ENCODE peak calls at places on chromosomes 2 and 18, in seven cellular contexts. R is left lung; C is COR-L47; J is EL; G is fibroblast of lung; H is NCI-H2029; Q is naive thymus-derived CD8-positive, alpha-beta T cell. E is an unnamed sample.

GRCh38 chr2:208077286-208077685 is 47.0 kb downstream of the CRYGD start:
- DNase-seq in R (no peak), C (no peak), J (no peak), G (no peak), H (no peak), Q (no peak), E (no peak)

GRCh38 chr2:236371010-236371409 is 106.8 kb upstream of the ASB18 start:
- DNase-seq in R (no peak), C (no peak), J (no peak), G (no peak), H (no peak), Q (no peak), E (no peak)

GRCh38 chr2:240932001-240932723 is 26.0 kb downstream of the CROCC2 start:
- DNase-seq in R (peak), C (no peak), J (no peak), G (no peak), H (no peak), Q (no peak), E (no peak)

GRCh38 chr18:75170916-75171315 is 38.0 kb downstream of the PTGR3 start:
- DNase-seq in R (no peak), C (no peak), J (no peak), G (no peak), H (no peak), Q (no peak), E (no peak)

GRCh38 chr18:46239549-46239948 is 135.4 kb downstream of the HAUS1 start:
- DNase-seq in R (no peak), C (no peak), J (no peak), G (no peak), H (no peak), Q (no peak), E (no peak)

GRCh38 chr2:33437815-33438214 is 38.6 kb upstream of the RASGRP3 start:
- DNase-seq in R (no peak), C (no peak), J (no peak), G (peak), H (no peak), Q (no peak), E (no peak)

GRCh38 chr2:241804326-241805276 is 4.4 kb upstream of the NEU4 start:
- DNase-seq in R (peak), C (no peak), J (no peak), G (no peak), H (no peak), Q (no peak), E (no peak)

GRCh38 chr2:143649226-143649625 is 520.0 kb downstream of the ARHGAP15 start:
- DNase-seq in R (no peak), C (no peak), J (no peak), G (peak), H (no peak), Q (no peak), E (no peak)

GRCh38 chr2:71562518-71562917 is 109.2 kb downstream of the DYSF start:
- DNase-seq in R (no peak), C (no peak), J (no peak), G (no peak), H (no peak), Q (no peak), E (no peak)

GRCh38 chr2:121485039-121485438 is 45.6 kb upstream of the RNU4ATAC start:
- DNase-seq in R (no peak), C (no peak), J (peak), G (no peak), H (no peak), Q (no peak), E (no peak)

GRCh38 chr18:35026407-35027061 is 14.7 kb upstream of the MAPRE2 start:
- DNase-seq in R (no peak), C (peak), J (no peak), G (no peak), H (no peak), Q (peak), E (peak)

GRCh38 chr2:213818436-213818835 is 534.2 kb downstream of the SPAG16 start:
- DNase-seq in R (no peak), C (no peak), J (peak), G (peak), H (no peak), Q (no peak), E (no peak)

GRCh38 chr2:238136820-238137537 is 1.5 kb upstream of the KLHL30 start:
- DNase-seq in R (peak), C (no peak), J (peak), G (peak), H (no peak), Q (no peak), E (no peak)

GRCh38 chr2:187054501-187055319 is 205.7 kb upstream of the ZSWIM2 start:
- DNase-seq in R (no peak), C (no peak), J (no peak), G (no peak), H (no peak), Q (no peak), E (no peak)

GRCh38 chr18:51447351-51447896 is 249.9 kb upstream of the MEX3C start:
- DNase-seq in R (no peak), C (no peak), J (no peak), G (no peak), H (no peak), Q (no peak), E (no peak)

GRCh38 chr2:48400553-48401179 is 129.3 kb upstream of the STON1 start:
- DNase-seq in R (no peak), C (no peak), J (no peak), G (no peak), H (no peak), Q (no peak), E (no peak)

GRCh38 chr18:46424898-46425297 is 232.1 kb downstream of the LOXHD1 start:
- DNase-seq in R (no peak), C (no peak), J (no peak), G (no peak), H (peak), Q (no peak), E (no peak)

GRCh38 chr2:232013701-232014353 is 52.3 kb downstream of the DIS3L2 start:
- DNase-seq in R (no peak), C (no peak), J (peak), G (peak), H (peak), Q (no peak), E (no peak)

GRCh38 chr2:95001701-95002100 is 23.8 kb upstream of the MAL start:
- DNase-seq in R (no peak), C (no peak), J (no peak), G (no peak), H (no peak), Q (no peak), E (no peak)

GRCh38 chr18:48050176-48050575 is 119.7 kb upstream of the SMAD2 start:
- DNase-seq in R (peak), C (no peak), J (no peak), G (no peak), H (no peak), Q (no peak), E (no peak)

GRCh38 chr2:84971799-84972790 is 1.1 kb downstream of the KCMF1 start:
- DNase-seq in R (peak), C (peak), J (peak), G (peak), H (no peak), Q (peak), E (peak)

GRCh38 chr2:8513601-8514273 is 168.1 kb upstream of the ID2 start:
- DNase-seq in R (no peak), C (no peak), J (no peak), G (no peak), H (no peak), Q (no peak), E (no peak)

GRCh38 chr2:188024811-188025210 is 266.9 kb upstream of the GULP1 start:
- DNase-seq in R (no peak), C (no peak), J (no peak), G (peak), H (no peak), Q (no peak), E (no peak)

GRCh38 chr2:120366698-120367097 is 20.8 kb downstream of the INHBB start:
- DNase-seq in R (no peak), C (no peak), J (no peak), G (no peak), H (no peak), Q (no peak), E (no peak)

GRCh38 chr2:148602918-148603561 is 41.5 kb upstream of the EPC2 start:
- DNase-seq in R (no peak), C (no peak), J (no peak), G (no peak), H (no peak), Q (no peak), E (no peak)

GRCh38 chr2:80579756-80580155 is 275.2 kb upstream of the LRRTM1 start:
- DNase-seq in R (no peak), C (no peak), J (no peak), G (no peak), H (no peak), Q (no peak), E (no peak)

GRCh38 chr2:140316345-140316744 is 1536.2 kb upstream of the NXPH2 start:
- DNase-seq in R (no peak), C (no peak), J (no peak), G (no peak), H (no peak), Q (no peak), E (no peak)

GRCh38 chr2:18552351-18553077 is 7.9 kb downstream of the RDH14 start:
- DNase-seq in R (no peak), C (no peak), J (no peak), G (no peak), H (peak), Q (no peak), E (no peak)

GRCh38 chr2:233444501-233444900 is 90.2 kb downstream of the DGKD start:
- DNase-seq in R (no peak), C (no peak), J (no peak), G (no peak), H (no peak), Q (no peak), E (no peak)

GRCh38 chr2:8659092-8659734 is 22.6 kb upstream of the ID2 start:
- DNase-seq in R (no peak), C (no peak), J (no peak), G (no peak), H (peak), Q (no peak), E (no peak)

GRCh38 chr2:199282309-199282708 is 175.4 kb downstream of the SATB2 start:
- DNase-seq in R (no peak), C (no peak), J (no peak), G (no peak), H (no peak), Q (no peak), E (no peak)

GRCh38 chr2:223104336-223104735 is 52.3 kb downstream of the KCNE4 start:
- DNase-seq in R (no peak), C (no peak), J (no peak), G (no peak), H (no peak), Q (no peak), E (no peak)

GRCh38 chr18:39751926-39752325 is 2186.3 kb upstream of the CELF4 start:
- DNase-seq in R (no peak), C (no peak), J (no peak), G (no peak), H (no peak), Q (no peak), E (no peak)

GRCh38 chr18:27996792-27997191 is 180.1 kb downstream of the CDH2 start:
- DNase-seq in R (no peak), C (no peak), J (peak), G (peak), H (no peak), Q (no peak), E (no peak)

GRCh38 chr2:3212984-3213383 is 164.6 kb downstream of the EIPR1 start:
- DNase-seq in R (no peak), C (no peak), J (no peak), G (no peak), H (no peak), Q (no peak), E (no peak)

GRCh38 chr18:46706968-46707367 is 49.9 kb downstream of the ST8SIA5 start:
- DNase-seq in R (no peak), C (no peak), J (no peak), G (no peak), H (no peak), Q (no peak), E (no peak)